ENCODE peak calls at places on chromosomes 7 and 10, in four cellular contexts. K is Panc1; L is RPMI8226; F is activated CD4-positive, alpha-beta T cell treated with anti-CD3 and anti-CD28 coated beads for 24 hours. C is an unnamed sample.

GRCh38 chr7:24786306-24786705 is 29.0 kb upstream of the GSDME start:
- DNase-seq in K (no peak), L (no peak), F (no peak), C (no peak)

GRCh38 chr10:93573051-93573909 is 6.8 kb downstream of the FFAR4 start:
- DNase-seq in K (no peak), L (no peak), F (no peak), C (no peak)

GRCh38 chr7:64882341-64883112 is 20.5 kb upstream of the ZNF273 start:
- DNase-seq in K (no peak), L (no peak), F (no peak), C (no peak)

GRCh38 chr10:52744057-52744819 is 28.3 kb downstream of the MBL2 start:
- DNase-seq in K (no peak), L (no peak), F (no peak), C (no peak)

GRCh38 chr10:55631071-55631654 is 729.9 kb downstream of the ZWINT start:
- DNase-seq in K (no peak), L (peak; percentile 43), F (no peak), C (no peak)

GRCh38 chr7:108653526-108653925 is 83.9 kb downstream of the DNAJB9 start:
- DNase-seq in K (no peak), L (no peak), F (no peak), C (no peak)

GRCh38 chr7:157699357-157700013 is 362.7 kb downstream of the DNAJB6 start:
- DNase-seq in K (no peak), L (peak; percentile 51), F (no peak), C (no peak)

GRCh38 chr7:2719007-2719406 is 31.0 kb downstream of the AMZ1 start:
- DNase-seq in K (no peak), L (peak; percentile 42), F (peak; percentile 52), C (peak; percentile 37)

GRCh38 chr7:24865994-24866615 is 108.8 kb upstream of the GSDME start:
- DNase-seq in K (no peak), L (no peak), F (peak; percentile 31), C (no peak)

GRCh38 chr7:88111136-88111748 is 108.6 kb downstream of the SRI start:
- DNase-seq in K (peak; percentile 45), L (peak; percentile 58), F (no peak), C (peak; percentile 55)

GRCh38 chr7:52684388-52684787 is 351.0 kb upstream of the POM121L12 start:
- DNase-seq in K (no peak), L (no peak), F (no peak), C (no peak)

GRCh38 chr10:34024708-34025425 is 690.4 kb upstream of the NRP1 start:
- DNase-seq in K (no peak), L (no peak), F (no peak), C (peak; percentile 21)

GRCh38 chr10:132685121-132685891 is 100.6 kb downstream of the NKX6-2 start:
- DNase-seq in K (peak; percentile 73), L (no peak), F (no peak), C (peak; percentile 59)

GRCh38 chr7:111486472-111487142 is 75.7 kb downstream of the IMMP2L start:
- DNase-seq in K (peak; percentile 55), L (peak; percentile 46), F (no peak), C (peak; percentile 70)

GRCh38 chr10:6065845-6066244 is 3.7 kb upstream of the IL2RA start:
- DNase-seq in K (no peak), L (no peak), F (no peak), C (no peak)

GRCh38 chr10:133127291-133128125 is 32.5 kb upstream of the KNDC1 start:
- DNase-seq in K (no peak), L (no peak), F (no peak), C (no peak)

GRCh38 chr10:103620891-103621777 is 127.6 kb downstream of the NEURL1 start:
- DNase-seq in K (no peak), L (no peak), F (no peak), C (no peak)

GRCh38 chr7:81267508-81267907 is 348.7 kb upstream of the SEMA3C start:
- DNase-seq in K (no peak), L (no peak), F (no peak), C (peak; percentile 45)

GRCh38 chr10:132141076-132141475 is 45.7 kb upstream of the DPYSL4 start:
- DNase-seq in K (no peak), L (no peak), F (no peak), C (no peak)

GRCh38 chr7:35650751-35651150 is 44.2 kb downstream of the HERPUD2 start:
- DNase-seq in K (no peak), L (no peak), F (no peak), C (no peak)

GRCh38 chr10:50417906-50418697 is 166.8 kb upstream of the ASAH2 start:
- DNase-seq in K (no peak), L (no peak), F (peak; percentile 32), C (peak; percentile 95)

GRCh38 chr10:4835494-4835918 is 9.5 kb downstream of the AKR1E2 start:
- DNase-seq in K (no peak), L (no peak), F (no peak), C (no peak)

GRCh38 chr10:65950075-65950474 is 975.8 kb upstream of the LRRTM3 start:
- DNase-seq in K (peak; percentile 15), L (no peak), F (no peak), C (peak; percentile 4)

GRCh38 chr10:97532935-97533671 is 34.4 kb downstream of the UBTD1 start:
- DNase-seq in K (no peak), L (peak; percentile 20), F (no peak), C (peak; percentile 42)

GRCh38 chr10:3225589-3225988 is 53.0 kb upstream of the PITRM1 start:
- DNase-seq in K (no peak), L (no peak), F (no peak), C (peak; percentile 60)

GRCh38 chr10:5595591-5596590 is 70.5 kb downstream of the ASB13 start:
- DNase-seq in K (peak; percentile 36), L (no peak), F (no peak), C (peak; percentile 100)

GRCh38 chr10:112124859-112125258 is 58.7 kb downstream of the GPAM start:
- DNase-seq in K (no peak), L (no peak), F (no peak), C (no peak)

GRCh38 chr7:46387646-46388045 is 466.6 kb upstream of the IGFBP3 start:
- DNase-seq in K (no peak), L (no peak), F (no peak), C (peak; percentile 58)

GRCh38 chr7:31991846-31992245 is 78.4 kb downstream of the PDE1C start:
- DNase-seq in K (no peak), L (no peak), F (no peak), C (peak; percentile 53)

GRCh38 chr10:91824076-91824475 is 25.9 kb downstream of the TNKS2 start:
- DNase-seq in K (no peak), L (no peak), F (no peak), C (no peak)

GRCh38 chr7:123916240-123916724 is 8.8 kb upstream of the SPAM1 start:
- DNase-seq in K (no peak), L (no peak), F (no peak), C (peak; percentile 23)

GRCh38 chr7:81248420-81248819 is 329.6 kb upstream of the SEMA3C start:
- DNase-seq in K (peak; percentile 65), L (no peak), F (no peak), C (peak; percentile 40)

GRCh38 chr10:117226813-117227451 is 14.0 kb upstream of the SLC18A2 start:
- DNase-seq in K (no peak), L (no peak), F (no peak), C (peak; percentile 64)

GRCh38 chr7:69817096-69817495 is 218.8 kb downstream of the AUTS2 start:
- DNase-seq in K (no peak), L (no peak), F (no peak), C (no peak)

GRCh38 chr7:111235709-111236108 is 144.8 kb downstream of the LRRN3 start:
- DNase-seq in K (no peak), L (no peak), F (no peak), C (no peak)

GRCh38 chr10:69446650-69447151 is 4.6 kb upstream of the TSPAN15 start:
- DNase-seq in K (peak; percentile 91), L (no peak), F (no peak), C (peak; percentile 94)

GRCh38 chr10:113076949-113077348 is 126.9 kb downstream of the TCF7L2 start:
- DNase-seq in K (no peak), L (no peak), F (no peak), C (no peak)